ENCODE peak calls at places on chromosomes 13 and 19, in four cellular contexts. One of them, this sample, is unnamed.

GRCh38 chr19:42279148-42279901 is 10.3 kb downstream of the CIC start:
- DNase-seq in IMR-90: no peak
- DNase-seq in H1: no peak
- DNase-seq in H9: peak
- DNase-seq in this sample: no peak

GRCh38 chr19:18846862-18847515 is 15.2 kb downstream of the UPF1 start:
- DNase-seq in IMR-90: peak
- DNase-seq in H1: peak
- DNase-seq in H9: peak
- DNase-seq in this sample: peak

GRCh38 chr13:91302070-91302469 is 45.4 kb upstream of the MIR17HG start:
- DNase-seq in IMR-90: no peak
- DNase-seq in H1: no peak
- DNase-seq in H9: no peak
- DNase-seq in this sample: no peak

GRCh38 chr19:56567274-56568120 is at the start of gene ZNF470:
- DNase-seq in IMR-90: peak
- DNase-seq in H1: peak
- DNase-seq in H9: peak
- DNase-seq in this sample: peak

GRCh38 chr19:55005684-55006488 is 32.2 kb downstream of the GP6 start:
- DNase-seq in IMR-90: no peak
- DNase-seq in H1: no peak
- DNase-seq in H9: peak
- DNase-seq in this sample: peak

GRCh38 chr13:26977541-26977940 is 194.1 kb downstream of the USP12 start:
- DNase-seq in IMR-90: peak
- DNase-seq in H1: no peak
- DNase-seq in H9: no peak
- DNase-seq in this sample: no peak

GRCh38 chr19:56217039-56217949 is 15.2 kb downstream of the ZSCAN5C start:
- DNase-seq in IMR-90: peak
- DNase-seq in H1: peak
- DNase-seq in H9: peak
- DNase-seq in this sample: peak

GRCh38 chr13:50766043-50766442 is 77.4 kb downstream of the DLEU7 start:
- DNase-seq in IMR-90: no peak
- DNase-seq in H1: no peak
- DNase-seq in H9: no peak
- DNase-seq in this sample: no peak

GRCh38 chr19:6292006-6292405 is 12.2 kb upstream of the MLLT1 start:
- DNase-seq in IMR-90: no peak
- DNase-seq in H1: no peak
- DNase-seq in H9: no peak
- DNase-seq in this sample: no peak

GRCh38 chr13:24050796-24051715 is 109.5 kb upstream of the SPATA13 start:
- DNase-seq in IMR-90: no peak
- DNase-seq in H1: no peak
- DNase-seq in H9: no peak
- DNase-seq in this sample: peak

GRCh38 chr13:61123533-61124269 is 291.9 kb downstream of the PCDH20 start:
- DNase-seq in IMR-90: no peak
- DNase-seq in H1: no peak
- DNase-seq in H9: no peak
- DNase-seq in this sample: no peak

GRCh38 chr19:439167-439900 is 21.5 kb downstream of the SHC2 start:
- DNase-seq in IMR-90: no peak
- DNase-seq in H1: no peak
- DNase-seq in H9: no peak
- DNase-seq in this sample: no peak

GRCh38 chr19:53580871-53581835 is 43.2 kb downstream of the ZNF331 start:
- DNase-seq in IMR-90: no peak
- DNase-seq in H1: peak
- DNase-seq in H9: peak
- DNase-seq in this sample: peak

GRCh38 chr19:12785431-12786011 is 5.8 kb upstream of the JUNB start:
- DNase-seq in IMR-90: no peak
- DNase-seq in H1: no peak
- DNase-seq in H9: no peak
- DNase-seq in this sample: no peak

GRCh38 chr13:63880705-63881104 is 2465.1 kb upstream of the PCDH20 start:
- DNase-seq in IMR-90: no peak
- DNase-seq in H1: no peak
- DNase-seq in H9: no peak
- DNase-seq in this sample: peak

GRCh38 chr19:6674868-6675305 is 4.9 kb upstream of the TNFSF14 start:
- DNase-seq in IMR-90: peak
- DNase-seq in H1: peak
- DNase-seq in H9: peak
- DNase-seq in this sample: peak

GRCh38 chr13:27858046-27858445 is 61.8 kb upstream of the PDX1 start:
- DNase-seq in IMR-90: no peak
- DNase-seq in H1: no peak
- DNase-seq in H9: no peak
- DNase-seq in this sample: no peak

GRCh38 chr13:44064376-44064775 is 184.7 kb downstream of the LACC1 start:
- DNase-seq in IMR-90: no peak
- DNase-seq in H1: no peak
- DNase-seq in H9: no peak
- DNase-seq in this sample: no peak
- H4K5ac ChIP-seq in IMR-90: no peak
- H4K5ac ChIP-seq in H1: no peak
- H4K5ac ChIP-seq in H9: no peak
- H4K5ac ChIP-seq in this sample: no peak

GRCh38 chr13:113445791-113446487 is 7.3 kb downstream of the ADPRHL1 start:
- DNase-seq in IMR-90: no peak
- DNase-seq in H1: no peak
- DNase-seq in H9: no peak
- DNase-seq in this sample: no peak
- H3K9ac ChIP-seq in IMR-90: no peak
- H3K9ac ChIP-seq in H1: no peak
- H3K9ac ChIP-seq in H9: no peak
- H3K9ac ChIP-seq in this sample: no peak

GRCh38 chr19:50974702-50975555 is 5.5 kb upstream of the KLK6 start:
- DNase-seq in IMR-90: no peak
- DNase-seq in H1: no peak
- DNase-seq in H9: peak
- DNase-seq in this sample: no peak

GRCh38 chr19:50978772-50979390 is 4.8 kb downstream of the KLK7 start:
- DNase-seq in IMR-90: no peak
- DNase-seq in H1: no peak
- DNase-seq in H9: no peak
- DNase-seq in this sample: no peak

GRCh38 chr19:50972795-50973376 is 3.5 kb upstream of the KLK6 start:
- DNase-seq in IMR-90: no peak
- DNase-seq in H1: no peak
- DNase-seq in H9: no peak
- DNase-seq in this sample: no peak

GRCh38 chr19:50977626-50978025 is 6.1 kb downstream of the KLK7 start:
- DNase-seq in IMR-90: no peak
- DNase-seq in H1: no peak
- DNase-seq in H9: no peak
- DNase-seq in this sample: peak

GRCh38 chr19:50975766-50976165 is 6.4 kb upstream of the KLK6 start:
- DNase-seq in IMR-90: no peak
- DNase-seq in H1: no peak
- DNase-seq in H9: peak
- DNase-seq in this sample: peak
- H2BK15ac ChIP-seq in IMR-90: no peak
- H2BK15ac ChIP-seq in H1: no peak
- H2BK15ac ChIP-seq in H9: no peak
- H2BK15ac ChIP-seq in this sample: no peak

GRCh38 chr13:31365630-31366029 is 165.9 kb downstream of the B3GLCT start:
- DNase-seq in IMR-90: no peak
- DNase-seq in H1: no peak
- DNase-seq in H9: no peak
- DNase-seq in this sample: no peak
- H4K5ac ChIP-seq in IMR-90: no peak
- H4K5ac ChIP-seq in H1: no peak
- H4K5ac ChIP-seq in H9: no peak
- H4K5ac ChIP-seq in this sample: no peak

GRCh38 chr19:17748884-17749638 is 2.2 kb upstream of the FCHO1 start:
- DNase-seq in IMR-90: no peak
- DNase-seq in H1: no peak
- DNase-seq in H9: no peak
- DNase-seq in this sample: no peak
- H3K9ac ChIP-seq in IMR-90: no peak
- H3K9ac ChIP-seq in H1: no peak
- H3K9ac ChIP-seq in H9: no peak
- H3K9ac ChIP-seq in this sample: no peak

DNA sequence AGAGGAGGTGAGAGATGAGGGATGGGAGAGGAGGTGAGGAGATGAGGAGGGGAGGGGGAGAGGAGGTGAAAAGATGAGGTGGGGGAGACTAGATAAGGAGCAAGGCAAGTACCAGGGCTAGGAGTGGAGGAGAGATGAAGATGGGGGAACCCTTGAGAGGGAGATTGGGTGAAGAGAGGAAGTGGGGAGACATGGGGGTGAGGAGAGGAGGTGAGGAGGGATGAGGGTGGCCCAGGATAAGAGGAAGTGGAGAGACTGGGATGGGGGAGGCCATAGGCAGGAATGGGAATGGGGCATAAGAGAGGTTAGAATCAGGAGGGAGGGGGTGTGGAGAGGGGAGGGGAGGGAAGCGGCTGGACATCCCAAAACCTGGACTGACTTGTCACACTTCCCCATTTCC is 16.7 kb upstream of the EMC10 start:
- DNase-seq in IMR-90: no peak
- DNase-seq in H1: no peak
- DNase-seq in H9: no peak
- DNase-seq in this sample: no peak
- H2BK15ac ChIP-seq in IMR-90: no peak
- H2BK15ac ChIP-seq in H1: no peak
- H2BK15ac ChIP-seq in H9: no peak
- H2BK15ac ChIP-seq in this sample: no peak

GRCh38 chr19:51565583-51565982 is 5.5 kb upstream of the ZNF175 start:
- DNase-seq in IMR-90: no peak
- DNase-seq in H1: no peak
- DNase-seq in H9: no peak
- DNase-seq in this sample: no peak
- H4K5ac ChIP-seq in IMR-90: no peak
- H4K5ac ChIP-seq in H1: no peak
- H4K5ac ChIP-seq in H9: no peak
- H4K5ac ChIP-seq in this sample: no peak

GRCh38 chr19:5073153-5073844 is 104.4 kb downstream of the KDM4B start:
- DNase-seq in IMR-90: no peak
- DNase-seq in H1: no peak
- DNase-seq in H9: peak
- DNase-seq in this sample: no peak
- H3K9ac ChIP-seq in IMR-90: no peak
- H3K9ac ChIP-seq in H1: no peak
- H3K9ac ChIP-seq in H9: no peak
- H3K9ac ChIP-seq in this sample: no peak

GRCh38 chr19:49430172-49430677 is 5.0 kb downstream of the GFY start:
- DNase-seq in IMR-90: no peak
- DNase-seq in H1: no peak
- DNase-seq in H9: no peak
- DNase-seq in this sample: peak

GRCh38 chr19:49427339-49427738 is 2.2 kb downstream of the GFY start:
- DNase-seq in IMR-90: no peak
- DNase-seq in H1: no peak
- DNase-seq in H9: no peak
- DNase-seq in this sample: no peak

GRCh38 chr19:49428547-49429451 is 3.6 kb downstream of the GFY start:
- DNase-seq in IMR-90: no peak
- DNase-seq in H1: peak
- DNase-seq in H9: no peak
- DNase-seq in this sample: no peak

GRCh38 chr19:49425922-49426592 is 869 bp downstream of the GFY start:
- DNase-seq in IMR-90: no peak
- DNase-seq in H1: peak
- DNase-seq in H9: peak
- DNase-seq in this sample: peak

GRCh38 chr19:49427855-49428546 is 2.8 kb downstream of the GFY start:
- DNase-seq in IMR-90: no peak
- DNase-seq in H1: peak
- DNase-seq in H9: peak
- DNase-seq in this sample: peak
- H2BK15ac ChIP-seq in IMR-90: no peak
- H2BK15ac ChIP-seq in H1: peak
- H2BK15ac ChIP-seq in H9: no peak
- H2BK15ac ChIP-seq in this sample: no peak

This sample was measured in mesendoderm.